ENCODE peak calls at places on chromosomes 13 and 19, in nine cellular contexts. One of them, this sample, is unnamed.

GRCh38 chr19:24033962-24034342 is 53.0 kb upstream of the ZNF254 start:
- DNase-seq in body of pancreas: peak
- DNase-seq in fibroblast of mammary gland: peak
- DNase-seq in cardiac fibroblast: peak
- DNase-seq in HL-60: no peak
- DNase-seq in GM12865: peak
- DNase-seq in transverse colon: peak
- DNase-seq in GM23248: peak
- DNase-seq in PC-3: peak
- DNase-seq in this sample: peak

GRCh38 chr13:53012707-53013106 is 15.9 kb upstream of the OLFM4 start:
- DNase-seq in fibroblast of mammary gland: no peak
- DNase-seq in GM23248: no peak
- DNase-seq in PC-3: no peak
- DNase-seq in cardiac fibroblast: no peak
- DNase-seq in transverse colon: no peak
- DNase-seq in HL-60: no peak
- DNase-seq in GM12865: peak
- DNase-seq in body of pancreas: no peak
- DNase-seq in this sample: no peak

GRCh38 chr13:42990147-42990990 is 1.7 kb downstream of the EPSTI1 start:
- DNase-seq in GM12865: peak
- DNase-seq in transverse colon: no peak
- DNase-seq in cardiac fibroblast: peak
- DNase-seq in HL-60: no peak
- DNase-seq in PC-3: no peak
- DNase-seq in fibroblast of mammary gland: peak
- DNase-seq in GM23248: peak
- DNase-seq in body of pancreas: no peak
- DNase-seq in this sample: peak

GRCh38 chr19:11383706-11384048 is 437 bp downstream of the EPOR start:
- DNase-seq in HL-60: no peak
- DNase-seq in PC-3: no peak
- DNase-seq in body of pancreas: no peak
- DNase-seq in transverse colon: no peak
- DNase-seq in GM23248: no peak
- DNase-seq in fibroblast of mammary gland: no peak
- DNase-seq in GM12865: no peak
- DNase-seq in cardiac fibroblast: no peak
- DNase-seq in this sample: no peak

GRCh38 chr13:33870046-33870668 is 52.2 kb downstream of the RFC3 start:
- DNase-seq in HL-60: no peak
- DNase-seq in GM23248: no peak
- DNase-seq in PC-3: no peak
- DNase-seq in cardiac fibroblast: no peak
- DNase-seq in GM12865: no peak
- DNase-seq in transverse colon: no peak
- DNase-seq in fibroblast of mammary gland: no peak
- DNase-seq in body of pancreas: peak
- DNase-seq in this sample: no peak

GRCh38 chr13:110103479-110103878 is 203.5 kb downstream of the COL4A1 start:
- DNase-seq in HL-60: no peak
- DNase-seq in fibroblast of mammary gland: peak
- DNase-seq in GM23248: peak
- DNase-seq in PC-3: peak
- DNase-seq in body of pancreas: no peak
- DNase-seq in transverse colon: no peak
- DNase-seq in cardiac fibroblast: no peak
- DNase-seq in GM12865: no peak
- DNase-seq in this sample: peak

GRCh38 chr13:18948012-18948663 is 233.5 kb downstream of the TUBA3C start:
- DNase-seq in HL-60: no peak
- DNase-seq in GM23248: no peak
- DNase-seq in transverse colon: no peak
- DNase-seq in body of pancreas: no peak
- DNase-seq in cardiac fibroblast: no peak
- DNase-seq in fibroblast of mammary gland: no peak
- DNase-seq in GM12865: no peak
- DNase-seq in PC-3: no peak
- DNase-seq in this sample: no peak

GRCh38 chr19:40379446-40380198 is 10.4 kb downstream of the HIPK4 start:
- DNase-seq in PC-3: no peak
- DNase-seq in transverse colon: no peak
- DNase-seq in GM23248: no peak
- DNase-seq in cardiac fibroblast: no peak
- DNase-seq in body of pancreas: no peak
- DNase-seq in fibroblast of mammary gland: no peak
- DNase-seq in HL-60: no peak
- DNase-seq in GM12865: no peak
- DNase-seq in this sample: no peak

GRCh38 chr19:11179716-11180297 is 17.5 kb downstream of the KANK2 start:
- DNase-seq in PC-3: no peak
- DNase-seq in HL-60: no peak
- DNase-seq in fibroblast of mammary gland: no peak
- DNase-seq in body of pancreas: no peak
- DNase-seq in GM23248: no peak
- DNase-seq in GM12865: peak
- DNase-seq in cardiac fibroblast: peak
- DNase-seq in transverse colon: no peak
- DNase-seq in this sample: no peak

GRCh38 chr19:38331728-38332127 is 3.9 kb upstream of the CATSPERG start:
- DNase-seq in fibroblast of mammary gland: no peak
- DNase-seq in cardiac fibroblast: no peak
- DNase-seq in PC-3: no peak
- DNase-seq in GM12865: no peak
- DNase-seq in body of pancreas: no peak
- DNase-seq in GM23248: no peak
- DNase-seq in transverse colon: no peak
- DNase-seq in HL-60: no peak
- DNase-seq in this sample: no peak

GRCh38 chr19:7670150-7670784 is 1.4 kb downstream of the RETN start:
- DNase-seq in fibroblast of mammary gland: no peak
- DNase-seq in GM12865: no peak
- DNase-seq in cardiac fibroblast: no peak
- DNase-seq in transverse colon: no peak
- DNase-seq in PC-3: no peak
- DNase-seq in body of pancreas: no peak
- DNase-seq in HL-60: no peak
- DNase-seq in GM23248: peak
- DNase-seq in this sample: no peak
- H3K4me3 ChIP-seq in fibroblast of mammary gland: no peak
- H3K4me3 ChIP-seq in GM12865: peak
- H3K4me3 ChIP-seq in cardiac fibroblast: no peak
- H3K4me3 ChIP-seq in transverse colon: no peak
- H3K4me3 ChIP-seq in PC-3: no peak
- H3K4me3 ChIP-seq in body of pancreas: no peak
- H3K4me3 ChIP-seq in HL-60: no peak
- H3K4me3 ChIP-seq in GM23248: no peak
- H3K4me3 ChIP-seq in this sample: no peak

DNA sequence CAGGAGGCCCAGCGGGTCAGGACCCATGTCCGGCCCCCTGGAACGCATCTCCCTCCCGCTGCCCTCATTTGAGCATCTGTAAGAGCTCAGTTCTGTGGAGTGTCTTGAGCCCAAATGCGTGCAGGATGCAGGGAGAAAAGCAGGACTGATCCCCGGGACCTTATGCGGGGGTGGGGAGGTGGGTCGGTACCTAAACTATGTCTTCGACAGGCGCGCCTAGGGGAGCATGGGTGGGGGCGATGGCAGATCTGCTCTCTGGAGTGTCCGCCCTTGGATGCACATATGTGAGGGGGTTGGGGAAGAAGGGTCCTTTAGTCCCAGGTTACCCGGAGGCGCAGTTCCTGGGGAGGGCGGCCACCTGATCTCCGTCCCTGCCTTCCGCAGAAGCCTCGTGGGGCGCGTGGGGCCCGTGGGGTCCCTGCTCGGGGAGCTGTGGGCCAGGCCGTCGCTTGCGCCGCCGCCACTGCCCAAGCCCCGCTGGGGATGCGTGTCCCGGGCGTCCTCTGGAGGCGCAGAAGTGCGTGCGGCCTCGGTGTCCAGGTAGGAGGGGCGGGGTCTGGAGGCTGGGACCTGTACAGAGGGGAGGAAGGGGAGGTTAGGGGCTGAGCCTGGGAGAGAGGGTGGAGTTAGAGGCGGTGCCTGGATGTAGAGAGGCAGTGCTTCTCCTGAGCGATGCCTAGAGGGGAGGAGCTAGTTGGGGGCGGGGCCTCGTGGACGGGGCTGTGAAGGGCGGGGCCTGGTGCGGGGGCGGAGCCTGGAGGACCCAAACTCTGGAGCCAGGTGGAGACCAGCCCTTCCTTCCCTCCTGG is 2.8 kb downstream of the CILP2 start:
- DNase-seq in GM12865: peak
- DNase-seq in PC-3: peak
- DNase-seq in body of pancreas: peak
- DNase-seq in HL-60: no peak
- DNase-seq in transverse colon: peak
- DNase-seq in cardiac fibroblast: peak
- DNase-seq in fibroblast of mammary gland: no peak
- DNase-seq in GM23248: peak
- DNase-seq in this sample: no peak
- H3K4me3 ChIP-seq in GM12865: no peak
- H3K4me3 ChIP-seq in PC-3: peak
- H3K4me3 ChIP-seq in body of pancreas: no peak
- H3K4me3 ChIP-seq in HL-60: no peak
- H3K4me3 ChIP-seq in transverse colon: peak
- H3K4me3 ChIP-seq in cardiac fibroblast: no peak
- H3K4me3 ChIP-seq in fibroblast of mammary gland: no peak
- H3K4me3 ChIP-seq in GM23248: peak
- H3K4me3 ChIP-seq in this sample: peak

GRCh38 chr19:35246466-35247096 is 2.2 kb upstream of the LSR start:
- DNase-seq in body of pancreas: no peak
- DNase-seq in PC-3: no peak
- DNase-seq in cardiac fibroblast: no peak
- DNase-seq in fibroblast of mammary gland: no peak
- DNase-seq in transverse colon: no peak
- DNase-seq in GM12865: no peak
- DNase-seq in GM23248: no peak
- DNase-seq in HL-60: no peak
- DNase-seq in this sample: no peak
- H3K4me3 ChIP-seq in body of pancreas: no peak
- H3K4me3 ChIP-seq in PC-3: no peak
- H3K4me3 ChIP-seq in cardiac fibroblast: no peak
- H3K4me3 ChIP-seq in fibroblast of mammary gland: no peak
- H3K4me3 ChIP-seq in transverse colon: no peak
- H3K4me3 ChIP-seq in GM12865: no peak
- H3K4me3 ChIP-seq in GM23248: no peak
- H3K4me3 ChIP-seq in HL-60: no peak
- H3K4me3 ChIP-seq in this sample: no peak

GRCh38 chr19:4010808-4011110 is 3.2 kb downstream of the PIAS4 start:
- DNase-seq in HL-60: no peak
- DNase-seq in cardiac fibroblast: no peak
- DNase-seq in transverse colon: no peak
- DNase-seq in GM12865: no peak
- DNase-seq in PC-3: no peak
- DNase-seq in GM23248: no peak
- DNase-seq in fibroblast of mammary gland: no peak
- DNase-seq in body of pancreas: no peak
- DNase-seq in this sample: no peak

GRCh38 chr19:4007836-4008539 is 452 bp downstream of the PIAS4 start:
- DNase-seq in HL-60: no peak
- DNase-seq in cardiac fibroblast: no peak
- DNase-seq in body of pancreas: no peak
- DNase-seq in GM12865: no peak
- DNase-seq in fibroblast of mammary gland: no peak
- DNase-seq in GM23248: peak
- DNase-seq in transverse colon: peak
- DNase-seq in PC-3: no peak
- DNase-seq in this sample: no peak

GRCh38 chr19:4012975-4013634 is 5.6 kb downstream of the PIAS4 start:
- DNase-seq in cardiac fibroblast: no peak
- DNase-seq in GM23248: no peak
- DNase-seq in fibroblast of mammary gland: no peak
- DNase-seq in body of pancreas: no peak
- DNase-seq in GM12865: no peak
- DNase-seq in HL-60: no peak
- DNase-seq in PC-3: no peak
- DNase-seq in transverse colon: no peak
- DNase-seq in this sample: no peak

GRCh38 chr19:4012092-4012974 is 4.8 kb downstream of the PIAS4 start:
- DNase-seq in GM12865: no peak
- DNase-seq in cardiac fibroblast: no peak
- DNase-seq in fibroblast of mammary gland: no peak
- DNase-seq in transverse colon: peak
- DNase-seq in body of pancreas: peak
- DNase-seq in GM23248: no peak
- DNase-seq in HL-60: no peak
- DNase-seq in PC-3: no peak
- DNase-seq in this sample: no peak

DNA sequence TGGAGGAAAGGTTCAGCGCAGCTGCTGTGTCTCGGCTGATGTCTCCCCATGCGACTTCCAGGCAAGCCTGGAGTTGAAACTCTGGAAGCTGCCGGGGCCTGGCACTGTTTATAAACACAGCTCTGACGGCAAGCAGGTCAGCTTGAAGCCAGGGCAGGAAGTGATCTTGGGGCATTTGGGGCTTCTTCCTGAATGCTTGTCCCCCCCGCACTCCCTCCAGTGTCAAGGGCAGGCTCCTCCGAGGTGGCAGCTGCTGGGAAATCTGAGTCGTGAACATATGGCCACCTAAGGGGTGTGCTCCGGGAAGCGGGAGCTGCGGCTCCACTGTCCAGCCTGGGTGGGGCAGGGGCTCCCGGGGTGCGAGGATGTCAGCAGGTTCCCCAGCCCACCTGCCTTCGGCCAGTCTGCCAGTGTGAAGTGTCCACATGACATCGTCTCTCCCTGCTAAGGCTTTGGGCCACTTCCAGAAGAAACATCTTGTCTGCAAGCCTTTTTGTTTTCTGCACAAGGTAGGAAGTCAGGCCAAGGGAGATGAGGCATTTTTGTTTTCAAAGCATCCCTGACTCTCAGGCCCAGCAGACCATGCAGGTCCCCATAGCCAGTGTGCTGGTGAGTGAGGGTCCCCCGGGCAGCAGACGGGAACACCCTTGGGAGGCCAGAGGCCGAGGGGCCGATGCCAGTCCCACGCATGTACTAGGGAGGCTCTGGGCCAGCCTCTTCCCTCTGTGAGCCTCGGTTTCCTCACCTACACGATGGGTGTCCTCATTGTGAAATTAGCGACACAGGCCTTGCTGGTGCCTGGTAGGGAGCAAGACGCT is 2.7 kb downstream of the PIAS4 start:
- DNase-seq in GM23248: peak
- DNase-seq in transverse colon: no peak
- DNase-seq in body of pancreas: peak
- DNase-seq in PC-3: no peak
- DNase-seq in fibroblast of mammary gland: no peak
- DNase-seq in HL-60: no peak
- DNase-seq in GM12865: no peak
- DNase-seq in cardiac fibroblast: no peak
- DNase-seq in this sample: peak
- H3K4me3 ChIP-seq in GM23248: no peak
- H3K4me3 ChIP-seq in transverse colon: no peak
- H3K4me3 ChIP-seq in body of pancreas: no peak
- H3K4me3 ChIP-seq in PC-3: no peak
- H3K4me3 ChIP-seq in fibroblast of mammary gland: no peak
- H3K4me3 ChIP-seq in HL-60: no peak
- H3K4me3 ChIP-seq in GM12865: no peak
- H3K4me3 ChIP-seq in cardiac fibroblast: no peak
- H3K4me3 ChIP-seq in this sample: peak

GRCh38 chr13:79194272-79194671 is 211.8 kb downstream of the RBM26 start:
- DNase-seq in cardiac fibroblast: no peak
- DNase-seq in GM23248: no peak
- DNase-seq in HL-60: no peak
- DNase-seq in transverse colon: peak
- DNase-seq in GM12865: peak
- DNase-seq in fibroblast of mammary gland: no peak
- DNase-seq in body of pancreas: no peak
- DNase-seq in PC-3: no peak
- DNase-seq in this sample: no peak
- H3K4me3 ChIP-seq in cardiac fibroblast: no peak
- H3K4me3 ChIP-seq in GM23248: no peak
- H3K4me3 ChIP-seq in HL-60: no peak
- H3K4me3 ChIP-seq in transverse colon: no peak
- H3K4me3 ChIP-seq in GM12865: peak
- H3K4me3 ChIP-seq in fibroblast of mammary gland: no peak
- H3K4me3 ChIP-seq in body of pancreas: no peak
- H3K4me3 ChIP-seq in PC-3: no peak
- H3K4me3 ChIP-seq in this sample: no peak

This sample was measured in AG10803.